ENCODE peak calls at places on chromosomes 16 and 17, in seven cellular contexts. One of them, this sample, is unnamed.
A peak's percentile ranks its signal among the peaks of the same experiment; 100 is the strongest.

GRCh38 chr17:10117581-10118001 is 80.8 kb downstream of the GAS7 start:
- DNase-seq in fibroblast of the aortic adventitia: no peak
- DNase-seq in AG04450: no peak
- DNase-seq in lower leg skin: no peak
- DNase-seq in colonic mucosa: no peak
- DNase-seq in CD8-positive, alpha-beta T cell: peak; percentile 28
- DNase-seq in foreskin fibroblast: peak; percentile 11
- DNase-seq in this sample: no peak

GRCh38 chr17:4304417-4305027 is 40.7 kb upstream of the ANKFY1 start:
- DNase-seq in lower leg skin: no peak
- DNase-seq in fibroblast of the aortic adventitia: peak; percentile 63
- DNase-seq in colonic mucosa: peak; percentile 69
- DNase-seq in foreskin fibroblast: peak; percentile 76
- DNase-seq in CD8-positive, alpha-beta T cell: peak; percentile 63
- DNase-seq in AG04450: no peak
- DNase-seq in this sample: no peak

GRCh38 chr16:75064403-75065148 is 52.0 kb downstream of the LDHD start:
- DNase-seq in fibroblast of the aortic adventitia: no peak
- DNase-seq in lower leg skin: no peak
- DNase-seq in foreskin fibroblast: no peak
- DNase-seq in AG04450: no peak
- DNase-seq in CD8-positive, alpha-beta T cell: peak; percentile 15
- DNase-seq in colonic mucosa: peak; percentile 77
- DNase-seq in this sample: no peak

GRCh38 chr17:66906321-66907278 is 57.9 kb upstream of the CACNG4 start:
- DNase-seq in CD8-positive, alpha-beta T cell: peak; percentile 54
- DNase-seq in fibroblast of the aortic adventitia: peak; percentile 82
- DNase-seq in foreskin fibroblast: peak; percentile 89
- DNase-seq in lower leg skin: peak; percentile 69
- DNase-seq in colonic mucosa: peak; percentile 86
- DNase-seq in AG04450: peak; percentile 33
- DNase-seq in this sample: peak; percentile 27

GRCh38 chr17:37432671-37433070 is 26.0 kb downstream of the TADA2A start:
- DNase-seq in colonic mucosa: no peak
- DNase-seq in fibroblast of the aortic adventitia: no peak
- DNase-seq in lower leg skin: no peak
- DNase-seq in CD8-positive, alpha-beta T cell: no peak
- DNase-seq in AG04450: no peak
- DNase-seq in foreskin fibroblast: no peak
- DNase-seq in this sample: no peak

GRCh38 chr17:61208301-61209098 is 191.1 kb upstream of the TBX2 start:
- DNase-seq in lower leg skin: no peak
- DNase-seq in fibroblast of the aortic adventitia: peak; percentile 40
- DNase-seq in CD8-positive, alpha-beta T cell: no peak
- DNase-seq in colonic mucosa: no peak
- DNase-seq in AG04450: peak; percentile 47
- DNase-seq in foreskin fibroblast: peak; percentile 56
- DNase-seq in this sample: peak; percentile 54

GRCh38 chr16:67372664-67373063 is 20.6 kb downstream of the TPPP3 start:
- DNase-seq in foreskin fibroblast: peak; percentile 45
- DNase-seq in lower leg skin: no peak
- DNase-seq in CD8-positive, alpha-beta T cell: no peak
- DNase-seq in colonic mucosa: no peak
- DNase-seq in fibroblast of the aortic adventitia: peak; percentile 59
- DNase-seq in AG04450: no peak
- DNase-seq in this sample: peak; percentile 11

GRCh38 chr16:12081048-12081404 is 104.5 kb downstream of the SNX29 start:
- DNase-seq in CD8-positive, alpha-beta T cell: peak; percentile 7
- DNase-seq in fibroblast of the aortic adventitia: no peak
- DNase-seq in AG04450: no peak
- DNase-seq in colonic mucosa: no peak
- DNase-seq in lower leg skin: no peak
- DNase-seq in foreskin fibroblast: no peak
- DNase-seq in this sample: no peak

GRCh38 chr17:20010886-20011402 is 1.8 kb downstream of the SPECC1 start:
- DNase-seq in lower leg skin: no peak
- DNase-seq in foreskin fibroblast: no peak
- DNase-seq in AG04450: no peak
- DNase-seq in colonic mucosa: no peak
- DNase-seq in CD8-positive, alpha-beta T cell: no peak
- DNase-seq in fibroblast of the aortic adventitia: no peak
- DNase-seq in this sample: no peak

GRCh38 chr17:40576113-40576740 is 11.0 kb upstream of the CCR7 start:
- DNase-seq in fibroblast of the aortic adventitia: no peak
- DNase-seq in colonic mucosa: no peak
- DNase-seq in CD8-positive, alpha-beta T cell: no peak
- DNase-seq in AG04450: no peak
- DNase-seq in lower leg skin: no peak
- DNase-seq in foreskin fibroblast: no peak
- DNase-seq in this sample: no peak

GRCh38 chr17:7326186-7326585 is 2.9 kb downstream of the NEURL4 start:
- DNase-seq in lower leg skin: no peak
- DNase-seq in CD8-positive, alpha-beta T cell: no peak
- DNase-seq in fibroblast of the aortic adventitia: no peak
- DNase-seq in AG04450: no peak
- DNase-seq in colonic mucosa: no peak
- DNase-seq in foreskin fibroblast: no peak
- DNase-seq in this sample: no peak

GRCh38 chr16:71726491-71727319 is 2.2 kb upstream of the PHLPP2 start:
- DNase-seq in AG04450: no peak
- DNase-seq in fibroblast of the aortic adventitia: no peak
- DNase-seq in CD8-positive, alpha-beta T cell: no peak
- DNase-seq in colonic mucosa: no peak
- DNase-seq in lower leg skin: no peak
- DNase-seq in foreskin fibroblast: peak; percentile 6
- DNase-seq in this sample: no peak

GRCh38 chr17:79601604-79602420 is 9.0 kb downstream of the RBFOX3 start:
- DNase-seq in CD8-positive, alpha-beta T cell: no peak
- DNase-seq in lower leg skin: no peak
- DNase-seq in fibroblast of the aortic adventitia: no peak
- DNase-seq in colonic mucosa: no peak
- DNase-seq in AG04450: no peak
- DNase-seq in foreskin fibroblast: no peak
- DNase-seq in this sample: no peak

GRCh38 chr17:79602621-79603020 is 8.2 kb downstream of the RBFOX3 start:
- DNase-seq in colonic mucosa: no peak
- DNase-seq in foreskin fibroblast: no peak
- DNase-seq in AG04450: no peak
- DNase-seq in CD8-positive, alpha-beta T cell: no peak
- DNase-seq in fibroblast of the aortic adventitia: no peak
- DNase-seq in lower leg skin: no peak
- DNase-seq in this sample: no peak

GRCh38 chr17:79606487-79606886 is 4.4 kb downstream of the RBFOX3 start:
- DNase-seq in foreskin fibroblast: no peak
- DNase-seq in CD8-positive, alpha-beta T cell: no peak
- DNase-seq in fibroblast of the aortic adventitia: no peak
- DNase-seq in AG04450: no peak
- DNase-seq in colonic mucosa: no peak
- DNase-seq in lower leg skin: no peak
- DNase-seq in this sample: no peak

GRCh38 chr17:79600613-79601221 is 10.1 kb downstream of the RBFOX3 start:
- DNase-seq in lower leg skin: no peak
- DNase-seq in foreskin fibroblast: no peak
- DNase-seq in AG04450: no peak
- DNase-seq in fibroblast of the aortic adventitia: no peak
- DNase-seq in colonic mucosa: no peak
- DNase-seq in CD8-positive, alpha-beta T cell: no peak
- DNase-seq in this sample: no peak

DNA sequence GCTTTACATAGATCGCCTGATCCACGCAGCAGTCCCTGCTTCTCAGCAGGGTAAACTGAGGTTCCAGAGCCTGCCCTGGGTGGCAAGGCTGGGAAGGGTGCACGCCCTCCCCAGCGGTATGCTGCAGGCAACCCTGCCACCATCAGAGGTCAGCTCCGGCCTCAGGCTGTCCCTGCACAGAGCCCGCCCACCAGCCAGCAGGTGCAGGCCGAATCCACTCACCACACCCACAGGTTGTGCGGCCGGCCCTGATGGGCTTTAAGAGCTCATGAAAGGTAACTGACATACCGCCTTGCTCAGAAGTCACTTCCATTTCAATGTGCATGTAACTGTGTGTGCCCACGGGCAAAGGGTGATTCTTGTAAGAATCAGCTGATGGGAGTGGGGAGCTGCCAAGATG is 7.1 kb downstream of the RBFOX3 start:
- DNase-seq in fibroblast of the aortic adventitia: no peak
- DNase-seq in AG04450: no peak
- DNase-seq in foreskin fibroblast: no peak
- DNase-seq in colonic mucosa: no peak
- DNase-seq in CD8-positive, alpha-beta T cell: no peak
- DNase-seq in lower leg skin: no peak
- DNase-seq in this sample: no peak
- TF ChIP-seq CTCF in fibroblast of the aortic adventitia: no peak
- TF ChIP-seq CTCF in AG04450: no peak
- TF ChIP-seq CTCF in foreskin fibroblast: no peak
- TF ChIP-seq CTCF in colonic mucosa: no peak
- TF ChIP-seq CTCF in CD8-positive, alpha-beta T cell: no peak
- TF ChIP-seq CTCF in lower leg skin: no peak
- TF ChIP-seq CTCF in this sample: no peak

GRCh38 chr17:33940769-33941168 is 314.3 kb upstream of the CCL2 start:
- DNase-seq in AG04450: no peak
- DNase-seq in colonic mucosa: no peak
- DNase-seq in fibroblast of the aortic adventitia: no peak
- DNase-seq in lower leg skin: no peak
- DNase-seq in foreskin fibroblast: no peak
- DNase-seq in CD8-positive, alpha-beta T cell: no peak
- DNase-seq in this sample: no peak
- TF ChIP-seq CTCF in AG04450: no peak
- TF ChIP-seq CTCF in colonic mucosa: no peak
- TF ChIP-seq CTCF in fibroblast of the aortic adventitia: no peak
- TF ChIP-seq CTCF in lower leg skin: no peak
- TF ChIP-seq CTCF in foreskin fibroblast: no peak
- TF ChIP-seq CTCF in CD8-positive, alpha-beta T cell: no peak
- TF ChIP-seq CTCF in this sample: no peak

GRCh38 chr17:1047177-1047885 is 50.4 kb downstream of the TIMM22 start:
- DNase-seq in fibroblast of the aortic adventitia: peak; percentile 47
- DNase-seq in colonic mucosa: no peak
- DNase-seq in CD8-positive, alpha-beta T cell: no peak
- DNase-seq in foreskin fibroblast: peak; percentile 46
- DNase-seq in AG04450: peak; percentile 78
- DNase-seq in lower leg skin: no peak
- DNase-seq in this sample: no peak
- TF ChIP-seq CTCF in fibroblast of the aortic adventitia: no peak
- TF ChIP-seq CTCF in colonic mucosa: no peak
- TF ChIP-seq CTCF in CD8-positive, alpha-beta T cell: no peak
- TF ChIP-seq CTCF in foreskin fibroblast: no peak
- TF ChIP-seq CTCF in AG04450: no peak
- TF ChIP-seq CTCF in lower leg skin: no peak
- TF ChIP-seq CTCF in this sample: no peak

DNA sequence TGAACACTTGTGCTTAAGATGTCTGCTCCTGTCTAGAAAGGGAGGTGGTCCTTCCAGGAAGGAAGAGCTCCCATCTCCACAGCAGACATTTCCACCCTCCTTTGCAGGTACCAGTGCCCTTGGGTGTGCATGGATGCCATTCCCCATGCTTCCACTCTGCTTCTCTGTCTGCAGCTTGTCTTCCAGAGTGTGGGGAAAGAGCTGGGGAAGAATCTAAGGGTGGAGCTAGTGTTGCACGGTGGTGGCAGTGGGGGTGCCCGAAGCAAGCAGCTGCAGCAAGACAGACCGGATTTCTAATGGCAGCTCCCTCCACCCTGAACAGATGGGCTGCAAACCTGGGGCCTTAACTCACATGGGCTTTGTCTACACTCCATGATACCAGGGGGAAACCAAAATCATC is 22.6 kb upstream of the HOXB13 start:
- DNase-seq in foreskin fibroblast: no peak
- DNase-seq in fibroblast of the aortic adventitia: no peak
- DNase-seq in AG04450: no peak
- DNase-seq in colonic mucosa: no peak
- DNase-seq in lower leg skin: no peak
- DNase-seq in CD8-positive, alpha-beta T cell: no peak
- DNase-seq in this sample: no peak
- TF ChIP-seq CTCF in foreskin fibroblast: no peak
- TF ChIP-seq CTCF in fibroblast of the aortic adventitia: no peak
- TF ChIP-seq CTCF in AG04450: no peak
- TF ChIP-seq CTCF in colonic mucosa: no peak
- TF ChIP-seq CTCF in lower leg skin: no peak
- TF ChIP-seq CTCF in CD8-positive, alpha-beta T cell: no peak
- TF ChIP-seq CTCF in this sample: no peak

GRCh38 chr16:54939537-54940278 is 9.0 kb downstream of the IRX5 start:
- DNase-seq in foreskin fibroblast: no peak
- DNase-seq in colonic mucosa: no peak
- DNase-seq in lower leg skin: peak; percentile 13
- DNase-seq in fibroblast of the aortic adventitia: no peak
- DNase-seq in AG04450: no peak
- DNase-seq in CD8-positive, alpha-beta T cell: no peak
- DNase-seq in this sample: no peak

GRCh38 chr16:54944002-54944401 is 13.3 kb downstream of the IRX5 start:
- DNase-seq in fibroblast of the aortic adventitia: no peak
- DNase-seq in CD8-positive, alpha-beta T cell: no peak
- DNase-seq in AG04450: no peak
- DNase-seq in colonic mucosa: no peak
- DNase-seq in foreskin fibroblast: peak; percentile 30
- DNase-seq in lower leg skin: peak; percentile 6
- DNase-seq in this sample: no peak

GRCh38 chr16:54940279-54940604 is 9.6 kb downstream of the IRX5 start:
- DNase-seq in colonic mucosa: no peak
- DNase-seq in fibroblast of the aortic adventitia: no peak
- DNase-seq in foreskin fibroblast: no peak
- DNase-seq in lower leg skin: no peak
- DNase-seq in CD8-positive, alpha-beta T cell: no peak
- DNase-seq in AG04450: no peak
- DNase-seq in this sample: no peak

GRCh38 chr16:54945063-54945462 is 14.4 kb downstream of the IRX5 start:
- DNase-seq in colonic mucosa: no peak
- DNase-seq in AG04450: no peak
- DNase-seq in CD8-positive, alpha-beta T cell: no peak
- DNase-seq in lower leg skin: no peak
- DNase-seq in foreskin fibroblast: no peak
- DNase-seq in fibroblast of the aortic adventitia: no peak
- DNase-seq in this sample: no peak

DNA sequence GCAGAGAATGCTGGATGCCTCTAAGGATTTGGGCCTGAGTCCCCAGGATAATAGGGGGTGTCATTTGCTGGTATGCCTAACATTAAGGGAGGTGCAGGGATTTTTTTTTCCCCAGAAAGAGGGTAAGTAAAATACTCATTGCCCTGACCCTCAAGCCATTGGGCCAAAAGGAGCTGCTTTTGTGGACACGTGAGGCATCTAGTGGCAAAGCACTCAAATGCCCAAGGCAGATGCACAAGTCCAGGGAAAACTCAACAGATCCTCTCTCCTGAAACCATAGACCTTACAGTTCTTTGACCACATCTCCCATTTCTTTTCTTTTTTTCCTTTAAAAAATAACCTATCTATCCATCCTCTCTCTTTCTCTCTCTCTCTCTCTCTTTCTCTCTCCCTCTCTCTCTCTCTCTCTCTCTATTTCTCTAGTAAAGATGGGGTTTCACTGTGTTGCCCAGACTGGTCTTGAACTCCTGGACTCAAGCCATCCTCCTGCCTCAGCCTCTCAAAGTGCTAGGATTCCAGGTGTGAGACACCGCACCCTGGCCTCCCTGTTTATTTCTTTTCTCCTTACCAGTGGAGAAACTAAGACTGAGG is 11.8 kb downstream of the IRX5 start:
- DNase-seq in colonic mucosa: no peak
- DNase-seq in foreskin fibroblast: no peak
- DNase-seq in CD8-positive, alpha-beta T cell: no peak
- DNase-seq in fibroblast of the aortic adventitia: no peak
- DNase-seq in AG04450: no peak
- DNase-seq in lower leg skin: no peak
- DNase-seq in this sample: no peak
- TF ChIP-seq CTCF in colonic mucosa: no peak
- TF ChIP-seq CTCF in foreskin fibroblast: no peak
- TF ChIP-seq CTCF in CD8-positive, alpha-beta T cell: no peak
- TF ChIP-seq CTCF in fibroblast of the aortic adventitia: no peak
- TF ChIP-seq CTCF in AG04450: no peak
- TF ChIP-seq CTCF in lower leg skin: no peak
- TF ChIP-seq CTCF in this sample: no peak